ENCODE peak calls at places on chromosomes 16 and 17, in ten cellular contexts. One of them, this sample, is unnamed.
A peak's percentile ranks its signal among the peaks of the same experiment; 100 is the strongest.

GRCh38 chr17:50203589-50204345 is 2.3 kb upstream of the COL1A1 start:
- DNase-seq in BJ: peak; percentile 99
- DNase-seq in bronchial epithelial cell: no peak
- DNase-seq in MM.1S: no peak
- DNase-seq in WERI-Rb-1: no peak
- DNase-seq in cardiac muscle cell: no peak
- DNase-seq in GM12865: no peak
- DNase-seq in SK-N-SH: no peak
- DNase-seq in fibroblast of mammary gland: peak; percentile 99
- DNase-seq in suprapubic skin: peak; percentile 74
- DNase-seq in this sample: no peak

GRCh38 chr16:57256601-57257395 is 11.7 kb downstream of the ARL2BP start:
- DNase-seq in SK-N-SH: no peak
- DNase-seq in GM12865: no peak
- DNase-seq in bronchial epithelial cell: no peak
- DNase-seq in BJ: no peak
- DNase-seq in fibroblast of mammary gland: no peak
- DNase-seq in cardiac muscle cell: no peak
- DNase-seq in MM.1S: no peak
- DNase-seq in suprapubic skin: no peak
- DNase-seq in WERI-Rb-1: no peak
- DNase-seq in this sample: peak; percentile 48

GRCh38 chr17:40309938-40310510 is 1.0 kb downstream of the RARA start:
- DNase-seq in bronchial epithelial cell: no peak
- DNase-seq in MM.1S: no peak
- DNase-seq in suprapubic skin: peak; percentile 61
- DNase-seq in WERI-Rb-1: peak; percentile 79
- DNase-seq in cardiac muscle cell: no peak
- DNase-seq in SK-N-SH: peak; percentile 44
- DNase-seq in BJ: no peak
- DNase-seq in fibroblast of mammary gland: no peak
- DNase-seq in GM12865: no peak
- DNase-seq in this sample: no peak

GRCh38 chr17:16935241-16935663 is 36.7 kb downstream of the TNFRSF13B start:
- DNase-seq in suprapubic skin: peak; percentile 46
- DNase-seq in fibroblast of mammary gland: no peak
- DNase-seq in bronchial epithelial cell: peak; percentile 10
- DNase-seq in SK-N-SH: no peak
- DNase-seq in WERI-Rb-1: no peak
- DNase-seq in BJ: no peak
- DNase-seq in cardiac muscle cell: no peak
- DNase-seq in MM.1S: no peak
- DNase-seq in GM12865: peak; percentile 41
- DNase-seq in this sample: peak; percentile 43

GRCh38 chr16:87274808-87275207 is 42.4 kb downstream of the C16orf95 start:
- DNase-seq in suprapubic skin: no peak
- DNase-seq in WERI-Rb-1: no peak
- DNase-seq in fibroblast of mammary gland: no peak
- DNase-seq in BJ: no peak
- DNase-seq in bronchial epithelial cell: no peak
- DNase-seq in SK-N-SH: no peak
- DNase-seq in GM12865: no peak
- DNase-seq in MM.1S: no peak
- DNase-seq in cardiac muscle cell: no peak
- DNase-seq in this sample: no peak

GRCh38 chr16:48609453-48610023 is 442 bp downstream of the N4BP1 start:
- DNase-seq in bronchial epithelial cell: peak; percentile 14
- DNase-seq in WERI-Rb-1: peak; percentile 64
- DNase-seq in MM.1S: peak; percentile 65
- DNase-seq in SK-N-SH: no peak
- DNase-seq in suprapubic skin: peak; percentile 78
- DNase-seq in BJ: no peak
- DNase-seq in cardiac muscle cell: peak; percentile 80
- DNase-seq in GM12865: peak; percentile 69
- DNase-seq in fibroblast of mammary gland: peak; percentile 44
- DNase-seq in this sample: no peak

GRCh38 chr17:81959362-81960129 is 1.4 kb downstream of the NOTUM start:
- DNase-seq in MM.1S: peak; percentile 52
- DNase-seq in bronchial epithelial cell: no peak
- DNase-seq in cardiac muscle cell: peak; percentile 74
- DNase-seq in SK-N-SH: peak; percentile 96
- DNase-seq in suprapubic skin: no peak
- DNase-seq in WERI-Rb-1: peak; percentile 84
- DNase-seq in fibroblast of mammary gland: no peak
- DNase-seq in BJ: no peak
- DNase-seq in GM12865: peak; percentile 70
- DNase-seq in this sample: peak; percentile 76

GRCh38 chr16:75260856-75261589 is 9.6 kb upstream of the BCAR1 start:
- DNase-seq in SK-N-SH: peak; percentile 10
- DNase-seq in WERI-Rb-1: peak; percentile 62
- DNase-seq in MM.1S: no peak
- DNase-seq in suprapubic skin: no peak
- DNase-seq in BJ: no peak
- DNase-seq in fibroblast of mammary gland: no peak
- DNase-seq in bronchial epithelial cell: no peak
- DNase-seq in GM12865: no peak
- DNase-seq in cardiac muscle cell: no peak
- DNase-seq in this sample: no peak

GRCh38 chr16:49617710-49618330 is 238.1 kb downstream of the ZNF423 start:
- DNase-seq in cardiac muscle cell: no peak
- DNase-seq in bronchial epithelial cell: no peak
- DNase-seq in suprapubic skin: peak; percentile 29
- DNase-seq in GM12865: no peak
- DNase-seq in MM.1S: no peak
- DNase-seq in BJ: no peak
- DNase-seq in SK-N-SH: no peak
- DNase-seq in fibroblast of mammary gland: no peak
- DNase-seq in WERI-Rb-1: no peak
- DNase-seq in this sample: peak; percentile 49

GRCh38 chr17:70278846-70279465 is 109.6 kb downstream of the KCNJ2 start:
- DNase-seq in bronchial epithelial cell: no peak
- DNase-seq in WERI-Rb-1: peak; percentile 82
- DNase-seq in suprapubic skin: no peak
- DNase-seq in fibroblast of mammary gland: no peak
- DNase-seq in MM.1S: no peak
- DNase-seq in cardiac muscle cell: no peak
- DNase-seq in GM12865: no peak
- DNase-seq in BJ: no peak
- DNase-seq in SK-N-SH: peak; percentile 17
- DNase-seq in this sample: no peak

GRCh38 chr16:63323055-63323454 is 1286.8 kb upstream of the CDH8 start:
- DNase-seq in fibroblast of mammary gland: no peak
- DNase-seq in suprapubic skin: no peak
- DNase-seq in cardiac muscle cell: no peak
- DNase-seq in MM.1S: no peak
- DNase-seq in bronchial epithelial cell: no peak
- DNase-seq in BJ: no peak
- DNase-seq in SK-N-SH: no peak
- DNase-seq in GM12865: no peak
- DNase-seq in WERI-Rb-1: no peak
- DNase-seq in this sample: no peak

GRCh38 chr17:74351552-74352210 is 10.0 kb downstream of the BTBD17 start:
- DNase-seq in bronchial epithelial cell: no peak
- DNase-seq in WERI-Rb-1: no peak
- DNase-seq in BJ: no peak
- DNase-seq in SK-N-SH: peak; percentile 85
- DNase-seq in suprapubic skin: no peak
- DNase-seq in MM.1S: no peak
- DNase-seq in cardiac muscle cell: peak; percentile 51
- DNase-seq in GM12865: no peak
- DNase-seq in fibroblast of mammary gland: no peak
- DNase-seq in this sample: no peak

GRCh38 chr17:10618202-10618635 is 38.9 kb downstream of the MYH3 start:
- DNase-seq in BJ: no peak
- DNase-seq in fibroblast of mammary gland: peak; percentile 73
- DNase-seq in MM.1S: peak; percentile 69
- DNase-seq in GM12865: peak; percentile 80
- DNase-seq in SK-N-SH: peak; percentile 75
- DNase-seq in cardiac muscle cell: peak; percentile 83
- DNase-seq in WERI-Rb-1: peak; percentile 72
- DNase-seq in suprapubic skin: no peak
- DNase-seq in bronchial epithelial cell: peak; percentile 61
- DNase-seq in this sample: peak; percentile 77

GRCh38 chr16:85856054-85856453 is 42.9 kb upstream of the IRF8 start:
- DNase-seq in cardiac muscle cell: no peak
- DNase-seq in BJ: no peak
- DNase-seq in suprapubic skin: no peak
- DNase-seq in SK-N-SH: no peak
- DNase-seq in fibroblast of mammary gland: no peak
- DNase-seq in GM12865: no peak
- DNase-seq in MM.1S: no peak
- DNase-seq in bronchial epithelial cell: no peak
- DNase-seq in WERI-Rb-1: no peak
- DNase-seq in this sample: no peak

GRCh38 chr17:48456584-48456983 is 26.6 kb upstream of the SKAP1 start:
- DNase-seq in GM12865: no peak
- DNase-seq in SK-N-SH: no peak
- DNase-seq in bronchial epithelial cell: peak; percentile 82
- DNase-seq in WERI-Rb-1: peak; percentile 32
- DNase-seq in suprapubic skin: no peak
- DNase-seq in fibroblast of mammary gland: no peak
- DNase-seq in MM.1S: peak; percentile 84
- DNase-seq in BJ: no peak
- DNase-seq in cardiac muscle cell: peak; percentile 21
- DNase-seq in this sample: no peak

GRCh38 chr17:2337152-2337810 is at the start of gene SGSM2:
- DNase-seq in GM12865: peak; percentile 75
- DNase-seq in bronchial epithelial cell: no peak
- DNase-seq in fibroblast of mammary gland: peak; percentile 15
- DNase-seq in cardiac muscle cell: peak; percentile 85
- DNase-seq in SK-N-SH: peak; percentile 98
- DNase-seq in WERI-Rb-1: peak; percentile 77
- DNase-seq in BJ: no peak
- DNase-seq in MM.1S: peak; percentile 30
- DNase-seq in suprapubic skin: peak; percentile 84
- DNase-seq in this sample: no peak

GRCh38 chr17:75153854-75154194 is 488 bp downstream of the JPT1 start:
- DNase-seq in cardiac muscle cell: no peak
- DNase-seq in GM12865: peak; percentile 56
- DNase-seq in suprapubic skin: peak; percentile 68
- DNase-seq in BJ: no peak
- DNase-seq in fibroblast of mammary gland: no peak
- DNase-seq in WERI-Rb-1: peak; percentile 44
- DNase-seq in bronchial epithelial cell: no peak
- DNase-seq in SK-N-SH: no peak
- DNase-seq in MM.1S: no peak
- DNase-seq in this sample: peak; percentile 71

GRCh38 chr17:78174332-78174869 is 6.0 kb downstream of the SYNGR2 start:
- DNase-seq in fibroblast of mammary gland: no peak
- DNase-seq in SK-N-SH: no peak
- DNase-seq in suprapubic skin: peak; percentile 87
- DNase-seq in MM.1S: peak; percentile 55
- DNase-seq in bronchial epithelial cell: no peak
- DNase-seq in WERI-Rb-1: no peak
- DNase-seq in BJ: no peak
- DNase-seq in GM12865: peak; percentile 51
- DNase-seq in cardiac muscle cell: no peak
- DNase-seq in this sample: no peak

DNA sequence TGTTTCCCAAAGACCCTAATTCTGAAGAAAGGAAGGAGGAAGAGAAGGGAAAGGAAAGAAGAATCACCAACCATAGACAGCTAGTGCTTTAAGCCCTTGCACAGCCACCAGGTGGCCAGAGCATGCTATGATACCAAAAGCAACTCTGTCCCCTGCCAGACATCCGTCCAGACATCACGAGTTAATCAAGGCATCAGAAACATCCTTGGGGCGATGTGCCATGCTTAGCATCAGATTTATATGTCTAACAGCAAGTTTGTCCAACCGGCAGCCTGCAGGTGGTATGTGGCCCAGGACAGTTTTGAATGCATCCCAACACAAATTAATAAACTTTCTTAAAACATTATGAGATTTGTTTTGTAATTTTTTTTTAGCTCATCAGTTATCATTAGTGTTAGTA is 2.9 kb upstream of the CRYBA1 start:
- DNase-seq in suprapubic skin: no peak
- DNase-seq in SK-N-SH: peak; percentile 80
- DNase-seq in bronchial epithelial cell: no peak
- DNase-seq in cardiac muscle cell: no peak
- DNase-seq in MM.1S: no peak
- DNase-seq in BJ: no peak
- DNase-seq in GM12865: peak; percentile 45
- DNase-seq in WERI-Rb-1: peak; percentile 49
- DNase-seq in fibroblast of mammary gland: peak; percentile 49
- DNase-seq in this sample: no peak
- TF ChIP-seq CTCF in suprapubic skin: no peak
- TF ChIP-seq CTCF in SK-N-SH: peak; percentile 63
- TF ChIP-seq CTCF in bronchial epithelial cell: peak; percentile 62
- TF ChIP-seq CTCF in cardiac muscle cell: peak; percentile 41
- TF ChIP-seq CTCF in MM.1S: peak; percentile 38
- TF ChIP-seq CTCF in BJ: peak; percentile 53
- TF ChIP-seq CTCF in GM12865: peak; percentile 48
- TF ChIP-seq CTCF in WERI-Rb-1: peak; percentile 84
- TF ChIP-seq CTCF in fibroblast of mammary gland: peak; percentile 60
- TF ChIP-seq CTCF in this sample: peak; percentile 74

GRCh38 chr16:19223235-19223847 is 55.3 kb downstream of the SYT17 start:
- DNase-seq in MM.1S: peak; percentile 30
- DNase-seq in SK-N-SH: no peak
- DNase-seq in GM12865: peak; percentile 51
- DNase-seq in bronchial epithelial cell: peak; percentile 16
- DNase-seq in suprapubic skin: no peak
- DNase-seq in WERI-Rb-1: peak; percentile 59
- DNase-seq in fibroblast of mammary gland: peak; percentile 18
- DNase-seq in BJ: no peak
- DNase-seq in cardiac muscle cell: peak; percentile 14
- DNase-seq in this sample: no peak
- TF ChIP-seq CTCF in MM.1S: peak; percentile 84
- TF ChIP-seq CTCF in SK-N-SH: peak; percentile 57
- TF ChIP-seq CTCF in GM12865: peak; percentile 66
- TF ChIP-seq CTCF in bronchial epithelial cell: peak; percentile 33
- TF ChIP-seq CTCF in suprapubic skin: no peak
- TF ChIP-seq CTCF in WERI-Rb-1: peak; percentile 79
- TF ChIP-seq CTCF in fibroblast of mammary gland: peak; percentile 64
- TF ChIP-seq CTCF in BJ: peak; percentile 57
- TF ChIP-seq CTCF in cardiac muscle cell: peak; percentile 53
- TF ChIP-seq CTCF in this sample: peak; percentile 80

GRCh38 chr16:73996624-73997339 is 299.8 kb upstream of the PSMD7 start:
- DNase-seq in fibroblast of mammary gland: no peak
- DNase-seq in cardiac muscle cell: no peak
- DNase-seq in WERI-Rb-1: no peak
- DNase-seq in SK-N-SH: no peak
- DNase-seq in MM.1S: no peak
- DNase-seq in BJ: no peak
- DNase-seq in GM12865: no peak
- DNase-seq in suprapubic skin: no peak
- DNase-seq in bronchial epithelial cell: peak; percentile 75
- DNase-seq in this sample: no peak
- TF ChIP-seq CTCF in fibroblast of mammary gland: no peak
- TF ChIP-seq CTCF in cardiac muscle cell: no peak
- TF ChIP-seq CTCF in WERI-Rb-1: no peak
- TF ChIP-seq CTCF in SK-N-SH: no peak
- TF ChIP-seq CTCF in MM.1S: no peak
- TF ChIP-seq CTCF in BJ: no peak
- TF ChIP-seq CTCF in GM12865: no peak
- TF ChIP-seq CTCF in suprapubic skin: no peak
- TF ChIP-seq CTCF in bronchial epithelial cell: no peak
- TF ChIP-seq CTCF in this sample: no peak

DNA sequence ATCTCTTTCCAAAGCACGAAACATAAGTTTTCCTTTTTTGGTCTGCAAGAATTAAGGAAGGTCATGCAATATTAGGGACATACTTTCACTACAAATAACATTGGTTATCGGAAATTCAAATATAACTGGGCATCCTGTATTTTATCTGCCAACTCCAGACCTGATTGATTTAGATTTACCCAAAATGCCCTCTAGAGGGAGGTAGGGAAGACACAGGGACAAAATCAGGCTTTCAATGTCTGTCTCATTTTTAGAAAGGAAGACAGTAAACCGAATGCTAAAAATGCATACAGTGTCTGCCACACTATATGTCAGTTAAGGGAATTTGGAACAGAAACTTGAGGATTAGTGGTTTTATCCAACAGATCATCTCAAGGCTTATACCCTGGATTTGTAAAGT is 161.7 kb upstream of the SOX9 start:
- DNase-seq in BJ: no peak
- DNase-seq in cardiac muscle cell: no peak
- DNase-seq in MM.1S: no peak
- DNase-seq in GM12865: peak; percentile 26
- DNase-seq in SK-N-SH: peak; percentile 40
- DNase-seq in suprapubic skin: no peak
- DNase-seq in WERI-Rb-1: no peak
- DNase-seq in fibroblast of mammary gland: peak; percentile 20
- DNase-seq in bronchial epithelial cell: peak; percentile 37
- DNase-seq in this sample: no peak
- TF ChIP-seq CTCF in BJ: peak; percentile 55
- TF ChIP-seq CTCF in cardiac muscle cell: peak; percentile 60
- TF ChIP-seq CTCF in MM.1S: peak; percentile 43
- TF ChIP-seq CTCF in GM12865: peak; percentile 36
- TF ChIP-seq CTCF in SK-N-SH: peak; percentile 64
- TF ChIP-seq CTCF in suprapubic skin: no peak
- TF ChIP-seq CTCF in WERI-Rb-1: peak; percentile 31
- TF ChIP-seq CTCF in fibroblast of mammary gland: peak; percentile 54
- TF ChIP-seq CTCF in bronchial epithelial cell: peak; percentile 46
- TF ChIP-seq CTCF in this sample: peak; percentile 65

This sample was measured in type B pancreatic cell.